ENCODE peak calls at places on chromosomes 3 and 15, in six cellular contexts. M is iris pigment epithelial cell; Q is stimulated activated CD4-positive, alpha-beta T cell treated with anti-CD3 and anti-CD28 coated beads, Interleukin-4, amount 100 ng/mL, for 4 hours; V is mesothelial cell of epicardium; H is M059J; N is mammary epithelial cell. S is an unnamed sample.

GRCh38 chr3:53077476-53078220 is 31.8 kb upstream of the SFMBT1 start:
- DNase-seq in M (no peak), Q (no peak), V (no peak), H (no peak), N (no peak), S (no peak)

GRCh38 chr3:109081746-109082510 is 36.0 kb downstream of the MORC1 start:
- DNase-seq in M (peak), Q (no peak), V (no peak), H (peak), N (peak), S (no peak)

GRCh38 chr3:13713396-13713795 is 164.5 kb downstream of the FBLN2 start:
- DNase-seq in M (no peak), Q (no peak), V (peak), H (no peak), N (no peak), S (no peak)

GRCh38 chr3:37453393-37454391 is 279.3 kb upstream of the LRRFIP2 start:
- DNase-seq in M (no peak), Q (no peak), V (no peak), H (no peak), N (no peak), S (no peak)

GRCh38 chr3:171783086-171783485 is 27.2 kb downstream of the PLD1 start:
- DNase-seq in M (no peak), Q (no peak), V (no peak), H (peak), N (peak), S (no peak)

GRCh38 chr15:70355275-70355795 is 257.6 kb upstream of the TLE3 start:
- DNase-seq in M (peak), Q (no peak), V (peak), H (no peak), N (no peak), S (no peak)

GRCh38 chr3:122802323-122802722 is 7.5 kb downstream of the SLC49A4 start:
- DNase-seq in M (no peak), Q (no peak), V (no peak), H (no peak), N (no peak), S (no peak)

GRCh38 chr3:39121626-39122025 is 14.1 kb downstream of the TTC21A start:
- DNase-seq in M (no peak), Q (no peak), V (no peak), H (no peak), N (no peak), S (no peak)

GRCh38 chr3:11774296-11774877 is 72.3 kb downstream of the TAMM41 start:
- DNase-seq in M (peak), Q (no peak), V (no peak), H (peak), N (peak), S (no peak)

GRCh38 chr3:6716374-6716773 is 144.5 kb upstream of the GRM7 start:
- DNase-seq in M (no peak), Q (no peak), V (no peak), H (no peak), N (no peak), S (no peak)

GRCh38 chr3:171972965-171973364 is 66.4 kb upstream of the FNDC3B start:
- DNase-seq in M (peak), Q (no peak), V (no peak), H (no peak), N (no peak), S (no peak)

S was measured in activated CD4-positive, alpha-beta T cell treated with anti-CD3 and anti-CD28 coated beads, Interleukin-2, amount 50 U/mL, for 4 hours.